ENCODE peak calls at places on chromosomes 16 and 17, in six cellular contexts. One of them, this sample, is unnamed.

GRCh38 chr16:89017956-89018604 is 41.1 kb upstream of the CBFA2T3 start:
- DNase-seq in astrocyte of the spinal cord: no peak
- DNase-seq in HL-60: no peak
- DNase-seq in mammary epithelial cell: no peak
- DNase-seq in effector memory CD4-positive, alpha-beta T cell: no peak
- DNase-seq in thoracic aorta: no peak
- DNase-seq in this sample: no peak

GRCh38 chr16:84726670-84727467 is 27.1 kb downstream of the USP10 start:
- DNase-seq in astrocyte of the spinal cord: no peak
- DNase-seq in effector memory CD4-positive, alpha-beta T cell: no peak
- DNase-seq in HL-60: peak; percentile 51
- DNase-seq in thoracic aorta: no peak
- DNase-seq in mammary epithelial cell: peak; percentile 19
- DNase-seq in this sample: no peak

GRCh38 chr17:74919440-74920305 is 3.4 kb downstream of the USH1G start:
- DNase-seq in thoracic aorta: no peak
- DNase-seq in effector memory CD4-positive, alpha-beta T cell: no peak
- DNase-seq in astrocyte of the spinal cord: no peak
- DNase-seq in HL-60: no peak
- DNase-seq in mammary epithelial cell: no peak
- DNase-seq in this sample: no peak

GRCh38 chr16:17305694-17306093 is 165.1 kb downstream of the XYLT1 start:
- DNase-seq in thoracic aorta: no peak
- DNase-seq in effector memory CD4-positive, alpha-beta T cell: no peak
- DNase-seq in HL-60: no peak
- DNase-seq in astrocyte of the spinal cord: no peak
- DNase-seq in mammary epithelial cell: no peak
- DNase-seq in this sample: peak; percentile 22

GRCh38 chr16:58002411-58002790 is 1.2 kb downstream of the USB1 start:
- DNase-seq in mammary epithelial cell: no peak
- DNase-seq in effector memory CD4-positive, alpha-beta T cell: no peak
- DNase-seq in thoracic aorta: no peak
- DNase-seq in astrocyte of the spinal cord: no peak
- DNase-seq in HL-60: no peak
- DNase-seq in this sample: no peak

GRCh38 chr17:42002792-42003301 is 14.4 kb downstream of the DNAJC7 start:
- DNase-seq in astrocyte of the spinal cord: peak; percentile 64
- DNase-seq in HL-60: no peak
- DNase-seq in mammary epithelial cell: no peak
- DNase-seq in effector memory CD4-positive, alpha-beta T cell: no peak
- DNase-seq in thoracic aorta: no peak
- DNase-seq in this sample: no peak

GRCh38 chr16:3317315-3317999 is 12.2 kb downstream of the ZNF75A start:
- DNase-seq in astrocyte of the spinal cord: peak; percentile 50
- DNase-seq in thoracic aorta: no peak
- DNase-seq in HL-60: no peak
- DNase-seq in effector memory CD4-positive, alpha-beta T cell: no peak
- DNase-seq in mammary epithelial cell: no peak
- DNase-seq in this sample: no peak

GRCh38 chr16:11105038-11105903 is 150.7 kb downstream of the SOCS1 start:
- DNase-seq in mammary epithelial cell: peak; percentile 37
- DNase-seq in HL-60: peak; percentile 84
- DNase-seq in thoracic aorta: no peak
- DNase-seq in effector memory CD4-positive, alpha-beta T cell: no peak
- DNase-seq in astrocyte of the spinal cord: peak; percentile 83
- DNase-seq in this sample: peak; percentile 78

GRCh38 chr17:82458885-82459424 is 414 bp downstream of the NARF start:
- DNase-seq in HL-60: no peak
- DNase-seq in thoracic aorta: no peak
- DNase-seq in mammary epithelial cell: peak; percentile 11
- DNase-seq in effector memory CD4-positive, alpha-beta T cell: peak; percentile 19
- DNase-seq in astrocyte of the spinal cord: peak; percentile 29
- DNase-seq in this sample: no peak

GRCh38 chr17:49646391-49647255 is 31.3 kb downstream of the SPOP start:
- DNase-seq in thoracic aorta: no peak
- DNase-seq in HL-60: no peak
- DNase-seq in effector memory CD4-positive, alpha-beta T cell: no peak
- DNase-seq in mammary epithelial cell: peak; percentile 85
- DNase-seq in astrocyte of the spinal cord: peak; percentile 86
- DNase-seq in this sample: no peak

GRCh38 chr16:46658925-46659324 is 30.1 kb downstream of the VPS35 start:
- DNase-seq in effector memory CD4-positive, alpha-beta T cell: no peak
- DNase-seq in thoracic aorta: no peak
- DNase-seq in mammary epithelial cell: no peak
- DNase-seq in HL-60: peak; percentile 89
- DNase-seq in astrocyte of the spinal cord: peak; percentile 4
- DNase-seq in this sample: peak; percentile 7

GRCh38 chr17:20141201-20141999 is 132.2 kb downstream of the SPECC1 start:
- DNase-seq in HL-60: no peak
- DNase-seq in effector memory CD4-positive, alpha-beta T cell: no peak
- DNase-seq in astrocyte of the spinal cord: no peak
- DNase-seq in thoracic aorta: no peak
- DNase-seq in mammary epithelial cell: no peak
- DNase-seq in this sample: no peak

GRCh38 chr16:72637306-72637705 is 410.6 kb downstream of the ZFHX3 start:
- DNase-seq in thoracic aorta: no peak
- DNase-seq in effector memory CD4-positive, alpha-beta T cell: no peak
- DNase-seq in mammary epithelial cell: peak; percentile 70
- DNase-seq in astrocyte of the spinal cord: peak; percentile 58
- DNase-seq in HL-60: no peak
- DNase-seq in this sample: no peak

GRCh38 chr16:10738231-10739077 is 5.2 kb upstream of the NUBP1 start:
- DNase-seq in mammary epithelial cell: peak; percentile 89
- DNase-seq in HL-60: peak; percentile 57
- DNase-seq in astrocyte of the spinal cord: peak; percentile 73
- DNase-seq in effector memory CD4-positive, alpha-beta T cell: no peak
- DNase-seq in thoracic aorta: peak; percentile 45
- DNase-seq in this sample: no peak

GRCh38 chr17:16050844-16051243 is 51.2 kb downstream of the TTC19 start:
- DNase-seq in thoracic aorta: no peak
- DNase-seq in effector memory CD4-positive, alpha-beta T cell: no peak
- DNase-seq in astrocyte of the spinal cord: no peak
- DNase-seq in HL-60: no peak
- DNase-seq in mammary epithelial cell: no peak
- DNase-seq in this sample: no peak

GRCh38 chr16:81821422-81822128 is 42.5 kb downstream of the PLCG2 start:
- DNase-seq in HL-60: no peak
- DNase-seq in mammary epithelial cell: no peak
- DNase-seq in astrocyte of the spinal cord: peak; percentile 17
- DNase-seq in thoracic aorta: no peak
- DNase-seq in effector memory CD4-positive, alpha-beta T cell: no peak
- DNase-seq in this sample: no peak

GRCh38 chr16:88383401-88384221 is 852 bp downstream of the ZNF469 start:
- DNase-seq in astrocyte of the spinal cord: peak; percentile 55
- DNase-seq in effector memory CD4-positive, alpha-beta T cell: no peak
- DNase-seq in thoracic aorta: no peak
- DNase-seq in mammary epithelial cell: no peak
- DNase-seq in HL-60: no peak
- DNase-seq in this sample: no peak

GRCh38 chr16:31267332-31268032 is 7.7 kb downstream of the ITGAM start:
- DNase-seq in astrocyte of the spinal cord: no peak
- DNase-seq in HL-60: no peak
- DNase-seq in thoracic aorta: no peak
- DNase-seq in effector memory CD4-positive, alpha-beta T cell: no peak
- DNase-seq in mammary epithelial cell: peak; percentile 51
- DNase-seq in this sample: no peak

GRCh38 chr17:31571124-31571892 is 179.8 kb downstream of the RAB11FIP4 start:
- DNase-seq in astrocyte of the spinal cord: peak; percentile 98
- DNase-seq in mammary epithelial cell: peak; percentile 68
- DNase-seq in effector memory CD4-positive, alpha-beta T cell: no peak
- DNase-seq in thoracic aorta: peak; percentile 81
- DNase-seq in HL-60: no peak
- DNase-seq in this sample: no peak

GRCh38 chr17:46046957-46047356 is 47.9 kb downstream of the STH start:
- DNase-seq in effector memory CD4-positive, alpha-beta T cell: no peak
- DNase-seq in thoracic aorta: no peak
- DNase-seq in mammary epithelial cell: no peak
- DNase-seq in HL-60: no peak
- DNase-seq in astrocyte of the spinal cord: no peak
- DNase-seq in this sample: no peak

GRCh38 chr16:20910781-20911321 is 10.3 kb downstream of the LYRM1 start:
- DNase-seq in mammary epithelial cell: peak; percentile 96
- DNase-seq in effector memory CD4-positive, alpha-beta T cell: no peak
- DNase-seq in HL-60: peak; percentile 87
- DNase-seq in astrocyte of the spinal cord: peak; percentile 96
- DNase-seq in thoracic aorta: no peak
- DNase-seq in this sample: no peak

GRCh38 chr17:76789235-76789788 is 51.4 kb downstream of the MFSD11 start:
- DNase-seq in HL-60: no peak
- DNase-seq in thoracic aorta: no peak
- DNase-seq in astrocyte of the spinal cord: no peak
- DNase-seq in mammary epithelial cell: no peak
- DNase-seq in effector memory CD4-positive, alpha-beta T cell: no peak
- DNase-seq in this sample: no peak

GRCh38 chr17:76796081-76796480 is 58.2 kb downstream of the MFSD11 start:
- DNase-seq in thoracic aorta: no peak
- DNase-seq in effector memory CD4-positive, alpha-beta T cell: no peak
- DNase-seq in HL-60: no peak
- DNase-seq in astrocyte of the spinal cord: peak; percentile 24
- DNase-seq in mammary epithelial cell: no peak
- DNase-seq in this sample: no peak

GRCh38 chr17:76792348-76792747 is 54.4 kb downstream of the MFSD11 start:
- DNase-seq in effector memory CD4-positive, alpha-beta T cell: no peak
- DNase-seq in thoracic aorta: no peak
- DNase-seq in HL-60: no peak
- DNase-seq in mammary epithelial cell: no peak
- DNase-seq in astrocyte of the spinal cord: no peak
- DNase-seq in this sample: no peak

GRCh38 chr17:76793775-76794174 is 55.9 kb downstream of the MFSD11 start:
- DNase-seq in thoracic aorta: no peak
- DNase-seq in HL-60: no peak
- DNase-seq in effector memory CD4-positive, alpha-beta T cell: no peak
- DNase-seq in mammary epithelial cell: peak; percentile 29
- DNase-seq in astrocyte of the spinal cord: peak; percentile 25
- DNase-seq in this sample: peak; percentile 55

GRCh38 chr17:76791053-76791980 is 53.4 kb downstream of the MFSD11 start:
- DNase-seq in effector memory CD4-positive, alpha-beta T cell: peak; percentile 8
- DNase-seq in thoracic aorta: no peak
- DNase-seq in HL-60: peak; percentile 61
- DNase-seq in mammary epithelial cell: peak; percentile 65
- DNase-seq in astrocyte of the spinal cord: peak; percentile 83
- DNase-seq in this sample: peak; percentile 71
- H3K4me3 ChIP-seq in effector memory CD4-positive, alpha-beta T cell: no peak overlapping the region
- H3K4me3 ChIP-seq in thoracic aorta: peak overlapping the region; percentile 57
- H3K4me3 ChIP-seq in HL-60: peak overlapping the region; percentile 10
- H3K4me3 ChIP-seq in mammary epithelial cell: no peak overlapping the region
- H3K4me3 ChIP-seq in astrocyte of the spinal cord: no peak overlapping the region
- H3K4me3 ChIP-seq in this sample: peak overlapping the region; percentile 30

GRCh38 chr17:47981462-47981861 is 10.5 kb downstream of the CDK5RAP3 start:
- DNase-seq in astrocyte of the spinal cord: no peak
- DNase-seq in mammary epithelial cell: no peak
- DNase-seq in HL-60: no peak
- DNase-seq in thoracic aorta: no peak
- DNase-seq in effector memory CD4-positive, alpha-beta T cell: no peak
- DNase-seq in this sample: peak; percentile 83

GRCh38 chr17:47978324-47978723 is 7.4 kb downstream of the CDK5RAP3 start:
- DNase-seq in astrocyte of the spinal cord: peak; percentile 43
- DNase-seq in HL-60: no peak
- DNase-seq in mammary epithelial cell: peak; percentile 26
- DNase-seq in effector memory CD4-positive, alpha-beta T cell: no peak
- DNase-seq in thoracic aorta: no peak
- DNase-seq in this sample: no peak

GRCh38 chr17:47982091-47982617 is 11.2 kb downstream of the CDK5RAP3 start:
- DNase-seq in mammary epithelial cell: no peak
- DNase-seq in astrocyte of the spinal cord: no peak
- DNase-seq in effector memory CD4-positive, alpha-beta T cell: no peak
- DNase-seq in thoracic aorta: no peak
- DNase-seq in HL-60: no peak
- DNase-seq in this sample: no peak

GRCh38 chr17:47982645-47983440 is 11.9 kb downstream of the CDK5RAP3 start:
- DNase-seq in HL-60: no peak
- DNase-seq in effector memory CD4-positive, alpha-beta T cell: no peak
- DNase-seq in thoracic aorta: no peak
- DNase-seq in astrocyte of the spinal cord: no peak
- DNase-seq in mammary epithelial cell: no peak
- DNase-seq in this sample: no peak

DNA sequence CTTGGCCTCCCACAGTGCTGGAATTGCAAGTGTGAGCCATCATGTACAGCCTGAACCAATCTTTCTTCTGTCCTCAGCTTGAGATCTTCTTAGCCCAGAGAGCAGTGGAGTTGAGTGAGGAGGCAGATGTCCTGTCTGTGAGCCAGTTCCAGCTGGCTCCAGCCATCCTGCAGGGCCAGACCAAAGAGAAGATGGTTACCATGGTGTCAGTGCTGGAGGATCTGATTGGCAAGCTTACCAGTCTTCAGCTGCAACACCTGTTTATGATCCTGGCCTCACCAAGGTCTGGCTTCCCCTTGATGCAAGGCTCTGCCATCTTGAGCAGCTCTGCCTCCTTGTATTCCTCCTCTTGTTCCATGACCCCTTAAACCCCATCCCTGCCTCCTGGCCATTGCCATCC is 9.6 kb downstream of the CDK5RAP3 start:
- DNase-seq in mammary epithelial cell: no peak
- DNase-seq in astrocyte of the spinal cord: no peak
- DNase-seq in HL-60: no peak
- DNase-seq in thoracic aorta: no peak
- DNase-seq in effector memory CD4-positive, alpha-beta T cell: no peak
- DNase-seq in this sample: no peak
- H3K4me3 ChIP-seq in mammary epithelial cell: no peak overlapping the region
- H3K4me3 ChIP-seq in astrocyte of the spinal cord: no peak overlapping the region
- H3K4me3 ChIP-seq in HL-60: no peak overlapping the region
- H3K4me3 ChIP-seq in thoracic aorta: no peak overlapping the region
- H3K4me3 ChIP-seq in effector memory CD4-positive, alpha-beta T cell: no peak overlapping the region
- H3K4me3 ChIP-seq in this sample: no peak overlapping the region

GRCh38 chr17:7408863-7409262 is 1.2 kb downstream of the NLGN2 start:
- DNase-seq in thoracic aorta: no peak
- DNase-seq in mammary epithelial cell: no peak
- DNase-seq in HL-60: no peak
- DNase-seq in effector memory CD4-positive, alpha-beta T cell: no peak
- DNase-seq in astrocyte of the spinal cord: no peak
- DNase-seq in this sample: no peak
- H3K4me3 ChIP-seq in thoracic aorta: no peak overlapping the region
- H3K4me3 ChIP-seq in mammary epithelial cell: no peak overlapping the region
- H3K4me3 ChIP-seq in HL-60: no peak overlapping the region
- H3K4me3 ChIP-seq in effector memory CD4-positive, alpha-beta T cell: no peak overlapping the region
- H3K4me3 ChIP-seq in astrocyte of the spinal cord: no peak overlapping the region
- H3K4me3 ChIP-seq in this sample: no peak overlapping the region

GRCh38 chr17:39208893-39209292 is 8.8 kb downstream of the RPL19 start:
- DNase-seq in mammary epithelial cell: no peak
- DNase-seq in effector memory CD4-positive, alpha-beta T cell: no peak
- DNase-seq in astrocyte of the spinal cord: no peak
- DNase-seq in thoracic aorta: no peak
- DNase-seq in HL-60: peak; percentile 67
- DNase-seq in this sample: peak; percentile 51

GRCh38 chr17:39210093-39210434 is 10.0 kb downstream of the RPL19 start:
- DNase-seq in thoracic aorta: no peak
- DNase-seq in mammary epithelial cell: no peak
- DNase-seq in effector memory CD4-positive, alpha-beta T cell: no peak
- DNase-seq in astrocyte of the spinal cord: no peak
- DNase-seq in HL-60: no peak
- DNase-seq in this sample: no peak

GRCh38 chr17:39212200-39212810 is 12.2 kb downstream of the RPL19 start:
- DNase-seq in effector memory CD4-positive, alpha-beta T cell: no peak
- DNase-seq in mammary epithelial cell: no peak
- DNase-seq in thoracic aorta: no peak
- DNase-seq in HL-60: no peak
- DNase-seq in astrocyte of the spinal cord: no peak
- DNase-seq in this sample: no peak

GRCh38 chr17:39208136-39208535 is 8.1 kb downstream of the RPL19 start:
- DNase-seq in thoracic aorta: no peak
- DNase-seq in HL-60: no peak
- DNase-seq in effector memory CD4-positive, alpha-beta T cell: no peak
- DNase-seq in astrocyte of the spinal cord: no peak
- DNase-seq in mammary epithelial cell: no peak
- DNase-seq in this sample: no peak

GRCh38 chr17:39209317-39210092 is 9.4 kb downstream of the RPL19 start:
- DNase-seq in mammary epithelial cell: no peak
- DNase-seq in HL-60: peak; percentile 84
- DNase-seq in effector memory CD4-positive, alpha-beta T cell: peak; percentile 57
- DNase-seq in thoracic aorta: peak; percentile 80
- DNase-seq in astrocyte of the spinal cord: peak; percentile 43
- DNase-seq in this sample: no peak
- H3K4me3 ChIP-seq in mammary epithelial cell: no peak overlapping the region
- H3K4me3 ChIP-seq in HL-60: peak overlapping the region; percentile 39
- H3K4me3 ChIP-seq in effector memory CD4-positive, alpha-beta T cell: peak overlapping the region; percentile 41
- H3K4me3 ChIP-seq in thoracic aorta: peak overlapping the region; percentile 77
- H3K4me3 ChIP-seq in astrocyte of the spinal cord: peak overlapping the region; percentile 26
- H3K4me3 ChIP-seq in this sample: no peak overlapping the region

This sample was measured in Jurkat, Clone E6-1.